ENCODE peak calls at places on chromosomes 3 and 15, in nine cellular contexts. X is thyroid gland, V is fibroblast of lung, J is sigmoid colon, W is tibial artery, M is uterus, K is upper lobe of right lung, A is left ventricle myocardium inferior, S is HepG2. B is an unnamed sample.
A peak's percentile ranks its signal among the peaks of the same experiment; 100 is the strongest.

GRCh38 chr3:34107669-34108068 is 309.2 kb downstream of the PDCD6IP start:
- DNase-seq in X (no peak), V (no peak), J (no peak), W (no peak), M (no peak), K (no peak), A (no peak), S (no peak), B (no peak)

GRCh38 chr15:71657141-71657540 is 153.2 kb upstream of the NR2E3 start:
- DNase-seq in X (no peak), V (no peak), J (no peak), W (no peak), M (no peak), K (no peak), A (no peak), S (peak; percentile 42), B (no peak)

GRCh38 chr15:85485956-85486567 is 105.7 kb downstream of the AKAP13 start:
- DNase-seq in X (peak; percentile 41), V (peak; percentile 82), J (no peak), W (no peak), M (peak; percentile 72), K (no peak), A (no peak), S (peak; percentile 75), B (peak; percentile 77)

GRCh38 chr3:185733980-185734724 is 90.7 kb downstream of the IGF2BP2 start:
- DNase-seq in X (peak; percentile 59), V (peak; percentile 89), J (no peak), W (no peak), M (peak; percentile 35), K (no peak), A (no peak), S (peak; percentile 63), B (no peak)

GRCh38 chr15:89486726-89487050 is 9.7 kb downstream of the RHCG start:
- DNase-seq in X (peak; percentile 8), V (no peak), J (no peak), W (peak; percentile 55), M (no peak), K (peak; percentile 81), A (no peak), S (no peak), B (no peak)

GRCh38 chr3:105255351-105255750 is 111.4 kb upstream of the ALCAM start:
- DNase-seq in X (no peak), V (no peak), J (no peak), W (no peak), M (no peak), K (no peak), A (no peak), S (no peak), B (no peak)

GRCh38 chr15:101499863-101500713 is 10.6 kb upstream of the PCSK6 start:
- DNase-seq in X (no peak), V (no peak), J (peak; percentile 86), W (no peak), M (no peak), K (no peak), A (peak; percentile 77), S (no peak), B (no peak)

GRCh38 chr3:184160456-184160855 is 5.3 kb downstream of the DVL3 start:
- DNase-seq in X (no peak), V (peak; percentile 53), J (no peak), W (no peak), M (no peak), K (no peak), A (no peak), S (no peak), B (no peak)

GRCh38 chr3:15795563-15796308 is 2.0 kb downstream of the ANKRD28 start:
- DNase-seq in X (no peak), V (peak; percentile 65), J (no peak), W (no peak), M (no peak), K (no peak), A (no peak), S (no peak), B (no peak)

GRCh38 chr15:73237910-73238309 is 130.8 kb downstream of the HCN4 start:
- DNase-seq in X (no peak), V (no peak), J (no peak), W (no peak), M (no peak), K (no peak), A (no peak), S (no peak), B (no peak)

GRCh38 chr3:105944281-105944680 is 75.5 kb upstream of the CBLB start:
- DNase-seq in X (no peak), V (peak; percentile 12), J (no peak), W (no peak), M (no peak), K (no peak), A (no peak), S (no peak), B (no peak)

GRCh38 chr15:52674831-52675230 is 4.4 kb downstream of the ATOSA start:
- DNase-seq in X (no peak), V (no peak), J (no peak), W (no peak), M (no peak), K (no peak), A (no peak), S (no peak), B (no peak)

GRCh38 chr3:159458010-159458409 is 530.6 kb upstream of the IL12A start:
- DNase-seq in X (no peak), V (peak; percentile 69), J (no peak), W (no peak), M (no peak), K (no peak), A (no peak), S (no peak), B (no peak)

GRCh38 chr15:71431345-71432336 is 316.4 kb downstream of the THSD4 start:
- DNase-seq in X (no peak), V (peak; percentile 74), J (no peak), W (no peak), M (no peak), K (no peak), A (no peak), S (no peak), B (no peak)

GRCh38 chr15:89090791-89091666 is 2.8 kb downstream of the ABHD2 start:
- DNase-seq in X (peak; percentile 22), V (peak; percentile 80), J (peak; percentile 87), W (peak; percentile 92), M (peak; percentile 79), K (peak; percentile 83), A (peak; percentile 73), S (no peak), B (peak; percentile 51)

GRCh38 chr15:48352474-48353072 is 21.3 kb downstream of the DUT start:
- DNase-seq in X (peak; percentile 65), V (peak; percentile 74), J (peak; percentile 69), W (no peak), M (peak; percentile 55), K (no peak), A (no peak), S (peak; percentile 72), B (no peak)

GRCh38 chr3:194098872-194099183 is 37.1 kb upstream of the HES1 start:
- DNase-seq in X (no peak), V (no peak), J (no peak), W (no peak), M (no peak), K (no peak), A (no peak), S (no peak), B (no peak)
- H3K27me3 ChIP-seq in X (no peaks in the 10 kb centered on the region), V (peaks cover 4% of the 10 kb centered on the region), J (no peaks in the 10 kb centered on the region), W (no peaks in the 10 kb centered on the region), M (no peaks in the 10 kb centered on the region), K (no peaks in the 10 kb centered on the region), A (peaks cover 57% of the 10 kb centered on the region), S (no peaks in the 10 kb centered on the region), B (no peaks in the 10 kb centered on the region)

GRCh38 chr15:98649996-98650870 is 1.9 kb downstream of the IGF1R start:
- DNase-seq in X (peak; percentile 67), V (peak; percentile 55), J (no peak), W (peak; percentile 76), M (peak; percentile 41), K (peak; percentile 76), A (peak; percentile 54), S (peak; percentile 48), B (no peak)

GRCh38 chr15:98648654-98649537 is 557 bp downstream of the IGF1R start:
- DNase-seq in X (peak; percentile 53), V (peak; percentile 65), J (peak; percentile 78), W (peak; percentile 78), M (peak; percentile 49), K (peak; percentile 81), A (peak; percentile 58), S (no peak), B (no peak)

GRCh38 chr15:98650871-98651481 is 2.6 kb downstream of the IGF1R start:
- DNase-seq in X (peak; percentile 54), V (peak; percentile 51), J (no peak), W (no peak), M (peak; percentile 48), K (no peak), A (no peak), S (no peak), B (no peak)

GRCh38 chr15:98647774-98648653 is at the start of gene IGF1R:
- DNase-seq in X (peak; percentile 85), V (peak; percentile 88), J (peak; percentile 93), W (peak; percentile 92), M (peak; percentile 85), K (peak; percentile 94), A (peak; percentile 88), S (peak; percentile 80), B (peak; percentile 82)

DNA sequence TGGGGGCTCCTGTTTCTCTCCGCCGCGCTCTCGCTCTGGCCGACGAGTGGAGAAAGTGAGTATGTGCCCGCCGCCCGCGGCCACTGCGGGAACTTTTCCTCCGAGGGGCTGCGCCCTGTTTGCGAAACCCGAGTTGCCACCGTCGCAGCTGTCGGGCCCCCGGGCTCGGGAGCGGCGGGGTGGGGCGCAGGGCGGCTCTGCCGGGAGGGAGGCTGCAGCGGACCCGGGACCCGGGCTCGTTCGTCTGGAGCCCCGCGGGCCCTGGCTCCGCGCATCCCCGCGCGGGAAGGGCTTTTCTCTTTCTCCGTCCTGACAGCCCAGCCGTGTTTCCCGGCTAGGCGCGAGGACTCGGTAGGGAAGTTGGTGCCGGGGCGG is 1.3 kb downstream of the IGF1R start:
- DNase-seq in X (peak; percentile 44), V (peak; percentile 34), J (peak; percentile 74), W (peak; percentile 73), M (peak; percentile 31), K (peak; percentile 72), A (peak; percentile 56), S (no peak), B (no peak)
- TF ChIP-seq CTCF in X (no peak), V (no peak), J (peak; percentile 25), W (peak; percentile 43), M (no peak), K (peak; percentile 30), A (peak; percentile 37), S (no peak), B (peak; percentile 24)

DNA sequence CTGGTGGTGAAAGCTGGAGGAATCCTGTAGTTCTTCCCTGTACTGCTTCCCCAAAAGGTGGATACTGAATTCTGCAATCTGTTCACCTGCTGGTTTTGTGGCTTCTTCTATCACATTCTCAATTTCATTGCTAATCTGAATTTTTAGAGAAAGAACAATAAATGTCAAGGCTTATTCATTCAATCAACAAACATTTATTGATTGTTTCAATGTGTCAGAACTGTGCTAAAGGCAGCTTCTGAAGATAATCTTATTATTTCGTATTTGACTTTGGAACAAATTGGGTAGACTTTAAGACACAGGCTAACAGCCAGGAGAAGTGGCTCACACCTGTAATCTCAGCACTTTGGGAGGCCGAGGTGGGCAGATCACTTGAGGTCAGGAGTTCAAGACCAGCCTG is 46.8 kb downstream of the IMPG2 start:
- DNase-seq in X (no peak), V (no peak), J (no peak), W (no peak), M (no peak), K (no peak), A (no peak), S (no peak), B (no peak)
- H3K27me3 ChIP-seq in X (no peaks in the 10 kb centered on the region), V (no peaks in the 10 kb centered on the region), J (no peaks in the 10 kb centered on the region), W (no peaks in the 10 kb centered on the region), M (no peaks in the 10 kb centered on the region), K (no peaks in the 10 kb centered on the region), A (no peaks in the 10 kb centered on the region), S (no peaks in the 10 kb centered on the region), B (no peaks in the 10 kb centered on the region)

GRCh38 chr3:157906627-157907026 is 199.6 kb downstream of the SHOX2 start:
- DNase-seq in X (no peak), V (no peak), J (no peak), W (no peak), M (no peak), K (no peak), A (no peak), S (no peak), B (no peak)
- TF ChIP-seq CTCF in X (no peak), V (peak; percentile 34), J (no peak), W (no peak), M (no peak), K (no peak), A (no peak), S (no peak), B (no peak)